ENCODE peak calls at places on chromosomes 7 and 10, in six cellular contexts. H is GM23338, F is mammary epithelial cell, D is GM23248, L is fibroblast of lung, N is endothelial cell of umbilical vein. A is an unnamed sample. For H3K27me3, the result is how much of the 10 kb centered on the place peaks cover.

GRCh38 chr10:101217450-101218281 is 11.6 kb downstream of the LBX1 start:
- DNase-seq in H (peak), F (no peak), D (peak), L (peak), N (peak), A (peak)

GRCh38 chr7:71682841-71683341 is 550.9 kb downstream of the GALNT17 start:
- DNase-seq in H (peak), F (no peak), D (no peak), L (no peak), N (no peak), A (no peak)

GRCh38 chr10:65602182-65602865 is 1323.5 kb upstream of the LRRTM3 start:
- DNase-seq in H (no peak), F (no peak), D (no peak), L (no peak), N (no peak), A (no peak)

GRCh38 chr10:35639651-35640311 is 2.3 kb downstream of the FZD8 start:
- DNase-seq in H (peak), F (peak), D (peak), L (peak), N (peak), A (peak)

GRCh38 chr7:155813791-155814568 is 1.7 kb upstream of the SHH start:
- DNase-seq in H (no peak), F (no peak), D (no peak), L (no peak), N (no peak), A (no peak)

GRCh38 chr10:15579605-15580004 is 140.1 kb downstream of the ITGA8 start:
- DNase-seq in H (no peak), F (no peak), D (peak), L (peak), N (peak), A (no peak)

GRCh38 chr10:60467202-60467546 is 77.5 kb upstream of the ANK3 start:
- DNase-seq in H (no peak), F (no peak), D (no peak), L (no peak), N (no peak), A (peak)

GRCh38 chr7:66277492-66277891 is 72.4 kb downstream of the TPST1 start:
- DNase-seq in H (no peak), F (no peak), D (peak), L (no peak), N (peak), A (no peak)

GRCh38 chr7:151062399-151063211 is 3.2 kb downstream of the SLC4A2 start:
- DNase-seq in H (peak), F (peak), D (peak), L (peak), N (no peak), A (no peak)

GRCh38 chr7:105932835-105933477 is 30.1 kb upstream of the CDHR3 start:
- DNase-seq in H (peak), F (peak), D (peak), L (peak), N (no peak), A (peak)

GRCh38 chr10:48927198-48927597 is 12.4 kb downstream of the LRRC18 start:
- DNase-seq in H (no peak), F (no peak), D (no peak), L (no peak), N (no peak), A (no peak)

GRCh38 chr7:46179211-46179610 is 258.1 kb upstream of the IGFBP3 start:
- DNase-seq in H (no peak), F (peak), D (peak), L (no peak), N (no peak), A (no peak)

GRCh38 chr7:65509368-65510186 is 135.9 kb downstream of the ZNF92 start:
- DNase-seq in H (peak), F (peak), D (peak), L (peak), N (no peak), A (peak)

GRCh38 chr7:130383187-130383980 is 3.1 kb downstream of the CPA1 start:
- DNase-seq in H (no peak), F (no peak), D (no peak), L (no peak), N (no peak), A (no peak)

GRCh38 chr7:104096683-104097082 is 107.2 kb upstream of the RELN start:
- DNase-seq in H (peak), F (peak), D (peak), L (peak), N (peak), A (peak)

GRCh38 chr10:119207713-119208552 is 562 bp downstream of the GRK5 start:
- DNase-seq in H (peak), F (peak), D (peak), L (peak), N (peak), A (peak)

GRCh38 chr10:987635-987905 is 664 bp upstream of the GTPBP4 start:
- DNase-seq in H (peak), F (peak), D (peak), L (no peak), N (peak), A (peak)

GRCh38 chr7:68107256-68107655 is 1110.6 kb downstream of the TYW1 start:
- DNase-seq in H (no peak), F (no peak), D (no peak), L (peak), N (no peak), A (no peak)

GRCh38 chr10:3532644-3533043 is 252.4 kb downstream of the KLF6 start:
- DNase-seq in H (no peak), F (no peak), D (no peak), L (peak), N (no peak), A (no peak)

GRCh38 chr7:90411510-90411909 is 8.2 kb downstream of the CLDN12 start:
- DNase-seq in H (no peak), F (peak), D (peak), L (peak), N (peak), A (no peak)

GRCh38 chr7:134571101-134571500 is 22.2 kb downstream of the AKR1B15 start:
- DNase-seq in H (no peak), F (no peak), D (no peak), L (no peak), N (no peak), A (no peak)

GRCh38 chr10:84205049-84205852 is 10.9 kb downstream of the CDHR1 start:
- DNase-seq in H (peak), F (peak), D (peak), L (peak), N (peak), A (peak)

DNA sequence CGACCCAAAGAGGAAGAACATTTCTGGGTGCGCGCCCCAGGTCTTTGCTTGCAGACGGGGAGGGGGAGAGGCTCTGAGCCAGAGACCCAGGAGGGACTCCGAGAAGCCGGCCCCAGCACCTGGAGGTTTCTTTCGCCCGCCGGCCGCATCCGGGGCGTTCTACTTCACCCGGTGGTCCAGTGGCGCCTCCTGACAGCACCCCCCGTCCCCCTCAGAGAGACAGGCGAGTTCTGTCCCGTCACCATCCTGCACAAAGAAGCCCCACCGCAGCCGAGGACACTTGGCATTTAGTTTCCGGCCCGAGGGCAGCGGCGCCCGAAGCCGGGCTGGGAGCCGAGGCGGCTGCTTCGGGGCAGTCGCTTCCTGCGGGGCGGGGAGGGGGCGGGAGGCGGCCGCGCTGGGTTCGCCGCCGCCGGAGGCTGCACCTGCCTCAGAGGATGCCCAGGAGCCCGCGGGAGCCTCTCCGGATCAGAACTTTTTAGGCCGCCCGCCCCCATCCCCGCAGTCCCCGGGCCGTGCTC is at the start of gene TMEM178B:
- DNase-seq in H (peak), F (no peak), D (peak), L (no peak), N (no peak), A (peak)
- TF ChIP-seq EZH2 in H (no peak), F (no peak), D (no peak), L (no peak), N (peak), A (no peak)

DNA sequence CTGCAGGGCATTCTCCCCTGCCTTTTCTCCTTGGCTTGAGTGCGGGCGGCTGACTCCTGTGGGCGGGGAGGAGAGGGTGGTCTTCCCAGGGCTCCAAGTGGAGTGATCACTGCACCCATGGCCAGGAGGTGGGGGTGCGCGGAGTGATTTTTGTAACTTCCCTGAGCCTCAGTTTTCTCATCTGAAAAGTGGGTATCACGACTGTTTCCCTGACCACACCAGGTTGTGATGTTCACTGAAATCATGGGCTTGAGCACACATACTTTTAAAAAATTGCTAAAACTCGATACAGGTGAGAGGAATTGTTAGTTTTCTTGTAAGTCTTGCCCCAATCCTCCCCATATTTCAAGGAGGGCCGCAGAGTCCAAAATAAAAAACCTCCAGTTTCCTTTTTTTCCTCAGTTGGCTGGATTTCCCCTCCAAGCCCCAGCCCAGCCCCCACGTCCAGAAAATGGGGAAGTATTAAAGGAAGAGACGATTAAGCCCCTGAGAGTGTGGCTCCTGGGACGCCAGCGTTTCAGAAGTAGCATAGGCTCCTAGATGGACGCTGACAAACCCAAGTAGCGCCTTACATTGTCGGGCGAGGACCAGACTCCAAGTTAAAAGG is 6.7 kb upstream of the EMX2 start:
- DNase-seq in H (no peak), F (no peak), D (peak), L (no peak), N (no peak), A (no peak)
- H3K27me3 ChIP-seq in H (half or more), F (half or more), D (under half), L (half or more), N (half or more), A (half or more)

GRCh38 chr7:157013602-157014549 is 3.4 kb upstream of the MNX1 start:
- DNase-seq in H (peak), F (no peak), D (no peak), L (no peak), N (no peak), A (no peak)
- TF ChIP-seq EZH2 in H (peak), F (no peak), D (no peak), L (no peak), N (no peak), A (no peak)

DNA sequence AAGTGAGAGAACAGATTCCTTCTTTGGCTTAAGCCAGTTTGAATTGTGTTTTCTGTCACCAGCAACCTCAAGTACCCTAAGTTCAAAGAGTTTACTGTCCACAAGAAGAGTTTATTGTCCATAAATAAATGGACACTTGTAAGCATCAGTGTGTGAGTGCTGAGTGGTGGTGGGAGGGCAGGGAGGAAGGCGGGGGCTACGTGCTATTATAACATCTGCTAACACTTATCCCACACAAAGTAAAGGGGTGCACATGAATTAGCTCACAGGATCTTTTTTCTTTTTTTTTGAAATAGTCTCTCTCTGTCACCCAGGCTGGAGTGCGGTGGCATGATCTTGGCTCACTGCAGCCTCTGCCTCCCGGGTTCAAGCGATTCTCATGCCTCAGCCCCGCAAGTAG is 87.2 kb downstream of the MICALL2 start:
- DNase-seq in H (no peak), F (no peak), D (no peak), L (no peak), N (no peak), A (no peak)
- H3K27me3 ChIP-seq in H (under half), F (under half), D (half or more), L (under half), N (under half), A (under half)

GRCh38 chr10:132724436-132724835 is 61.5 kb downstream of the NKX6-2 start:
- DNase-seq in H (no peak), F (no peak), D (peak), L (peak), N (no peak), A (no peak)

GRCh38 chr10:132722391-132722790 is 63.6 kb downstream of the NKX6-2 start:
- DNase-seq in H (no peak), F (no peak), D (no peak), L (no peak), N (no peak), A (no peak)

GRCh38 chr10:132722980-132723970 is 62.7 kb downstream of the NKX6-2 start:
- DNase-seq in H (no peak), F (no peak), D (no peak), L (no peak), N (no peak), A (no peak)

GRCh38 chr10:132725202-132725601 is 60.7 kb downstream of the NKX6-2 start:
- DNase-seq in H (no peak), F (no peak), D (no peak), L (no peak), N (no peak), A (no peak)

GRCh38 chr10:132721725-132722124 is 64.2 kb downstream of the NKX6-2 start:
- DNase-seq in H (no peak), F (no peak), D (no peak), L (no peak), N (no peak), A (no peak)
- TF ChIP-seq EZH2 in H (no peak), F (no peak), D (no peak), L (no peak), N (no peak), A (no peak)

GRCh38 chr10:78626471-78626870 is 442.3 kb upstream of the ZMIZ1 start:
- DNase-seq in H (peak), F (no peak), D (no peak), L (no peak), N (no peak), A (no peak)

GRCh38 chr10:78629773-78630172 is 439.0 kb upstream of the ZMIZ1 start:
- DNase-seq in H (no peak), F (no peak), D (no peak), L (no peak), N (no peak), A (no peak)

GRCh38 chr10:78624791-78625190 is 444.0 kb upstream of the ZMIZ1 start:
- DNase-seq in H (no peak), F (no peak), D (no peak), L (no peak), N (no peak), A (no peak)

GRCh38 chr10:78623577-78624215 is 445.1 kb upstream of the ZMIZ1 start:
- DNase-seq in H (no peak), F (peak), D (peak), L (peak), N (peak), A (no peak)

DNA sequence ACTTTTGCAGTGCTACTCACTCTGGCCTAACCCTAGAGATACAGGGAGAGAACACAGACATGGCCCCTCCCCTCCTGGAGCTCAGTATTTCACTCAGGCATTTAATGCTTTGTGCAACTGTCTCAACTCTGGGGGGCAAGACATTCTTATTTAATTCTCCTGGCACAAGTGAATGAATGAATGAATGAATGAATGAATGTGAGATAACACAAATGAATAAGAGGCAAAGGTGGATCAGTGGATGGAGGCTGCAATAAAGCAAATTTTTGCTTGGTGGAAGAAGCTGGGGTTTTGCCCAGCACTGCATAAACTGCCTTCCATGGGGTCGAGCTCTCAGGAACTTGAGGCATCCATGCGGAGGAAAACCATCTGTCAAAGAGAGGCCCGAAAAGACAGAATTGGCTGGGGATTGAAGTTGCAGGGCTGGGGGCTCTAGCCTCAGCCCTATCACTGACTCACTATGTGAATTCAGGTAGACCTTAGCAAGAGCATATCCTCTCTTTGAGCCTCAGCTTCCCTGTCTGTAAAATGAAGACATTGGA is 441.4 kb upstream of the ZMIZ1 start:
- DNase-seq in H (no peak), F (no peak), D (no peak), L (peak), N (no peak), A (no peak)
- H3K27me3 ChIP-seq in H (under half), F (under half), D (under half), L (under half), N (under half), A (under half)

DNA sequence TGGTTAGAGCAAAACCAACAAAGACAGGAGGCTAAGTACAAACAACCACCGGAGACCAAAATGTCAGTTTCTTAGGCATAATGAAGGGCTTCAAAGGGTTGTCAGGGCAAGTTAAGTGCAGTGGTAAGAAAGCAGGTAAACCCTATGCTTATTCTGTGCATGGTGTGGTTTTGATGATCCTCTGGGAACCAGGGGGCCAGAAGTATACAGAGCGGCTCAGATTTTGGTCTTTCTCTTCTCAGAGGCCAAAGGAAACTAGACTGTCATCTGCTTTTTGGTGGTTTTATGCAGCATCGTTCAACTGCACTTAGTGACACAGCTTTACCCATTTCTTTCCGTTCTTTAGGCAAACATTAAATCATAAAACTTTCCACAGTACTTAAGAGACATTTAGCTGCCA is 332.7 kb upstream of the CELF2 start:
- DNase-seq in H (no peak), F (no peak), D (no peak), L (no peak), N (no peak), A (no peak)
- TF ChIP-seq EZH2 in H (no peak), F (no peak), D (no peak), L (no peak), N (no peak), A (no peak)

GRCh38 chr7:25947669-25948516 is 204.1 kb upstream of the NFE2L3 start:
- DNase-seq in H (no peak), F (no peak), D (no peak), L (peak), N (no peak), A (no peak)

GRCh38 chr7:25945608-25946007 is 206.4 kb upstream of the NFE2L3 start:
- DNase-seq in H (no peak), F (no peak), D (no peak), L (no peak), N (no peak), A (no peak)

GRCh38 chr7:25946181-25946580 is 205.8 kb upstream of the NFE2L3 start:
- DNase-seq in H (no peak), F (no peak), D (no peak), L (no peak), N (no peak), A (no peak)

GRCh38 chr7:25945181-25945580 is 206.8 kb upstream of the NFE2L3 start:
- DNase-seq in H (no peak), F (no peak), D (no peak), L (no peak), N (no peak), A (no peak)

GRCh38 chr7:25944777-25945176 is 207.2 kb upstream of the NFE2L3 start:
- DNase-seq in H (peak), F (no peak), D (no peak), L (no peak), N (no peak), A (peak)
- H3K27me3 ChIP-seq in H (under half), F (under half), D (under half), L (under half), N (under half), A (under half)

DNA sequence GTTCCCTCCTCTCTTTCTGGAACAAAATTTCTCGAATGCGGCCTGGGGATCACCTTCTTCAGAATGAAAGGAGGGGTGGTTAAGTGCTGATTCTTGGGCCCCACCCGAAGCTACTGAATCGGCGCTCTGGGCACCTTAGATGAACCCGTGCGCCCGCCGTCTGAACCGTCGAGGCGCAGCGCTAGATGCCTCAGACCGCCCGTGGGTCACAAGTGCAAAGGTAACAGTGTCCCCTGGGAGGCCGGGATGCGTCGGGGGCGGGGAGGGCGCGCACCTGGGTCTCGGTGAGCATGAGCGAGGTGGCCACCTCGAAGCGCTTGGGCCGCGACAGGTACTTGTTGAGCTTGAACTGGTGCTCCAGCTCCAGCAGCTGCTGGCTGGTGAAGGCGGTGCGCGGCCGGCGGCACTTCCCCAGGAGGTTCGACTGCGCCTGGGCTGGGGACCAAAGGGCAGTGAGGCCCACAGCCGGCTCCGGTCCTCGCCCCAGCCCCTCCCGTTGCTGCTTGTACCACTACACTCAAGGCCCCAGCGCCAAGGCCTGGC is 4.2 kb downstream of the MNX1 start:
- DNase-seq in H (peak), F (no peak), D (no peak), L (no peak), N (no peak), A (no peak)
- TF ChIP-seq EZH2 in H (peak), F (no peak), D (peak), L (peak), N (peak), A (no peak)